ENCODE peak calls at places on chromosomes 13 and 19, in seven cellular contexts. N is CD8-positive, alpha-beta T cell; G is HCT116; H is IMR-90; W is foreskin keratinocyte; I is pancreas; R is lower lobe of right lung. O is an unnamed sample.

GRCh38 chr13:29429496-29429895 is 166.0 kb downstream of the SLC7A1 start:
- DNase-seq in N (no peak), G (no peak), H (no peak), W (no peak), I (no peak), R (no peak), O (no peak)

GRCh38 chr19:2602391-2603181 is 99.9 kb downstream of the GNG7 start:
- DNase-seq in N (no peak), G (no peak), H (peak), W (peak), I (peak), R (peak), O (peak)

GRCh38 chr13:38628554-38628953 is 58.3 kb upstream of the FREM2 start:
- DNase-seq in N (no peak), G (no peak), H (no peak), W (no peak), I (no peak), R (no peak), O (no peak)

GRCh38 chr13:20489185-20489820 is 36.4 kb downstream of the CRYL1 start:
- DNase-seq in N (peak), G (peak), H (peak), W (no peak), I (no peak), R (no peak), O (peak)

GRCh38 chr19:10152100-10152499 is 32.4 kb upstream of the EIF3G start:
- DNase-seq in N (no peak), G (no peak), H (no peak), W (peak), I (no peak), R (no peak), O (no peak)

GRCh38 chr13:32191452-32191998 is 123.6 kb downstream of the ZAR1L start:
- DNase-seq in N (no peak), G (no peak), H (no peak), W (no peak), I (no peak), R (no peak), O (no peak)

GRCh38 chr19:46599716-46600392 is 1.3 kb upstream of the CALM3 start:
- DNase-seq in N (no peak), G (no peak), H (no peak), W (peak), I (no peak), R (no peak), O (no peak)

GRCh38 chr19:55041627-55042343 is 3.7 kb upstream of the GP6 start:
- DNase-seq in N (no peak), G (no peak), H (no peak), W (no peak), I (no peak), R (no peak), O (no peak)

GRCh38 chr13:51342706-51343105 is 3.2 kb downstream of the SERPINE3 start:
- DNase-seq in N (no peak), G (no peak), H (peak), W (peak), I (no peak), R (no peak), O (no peak)

GRCh38 chr19:51359294-51359693 is 6.9 kb downstream of the ETFB start:
- DNase-seq in N (no peak), G (no peak), H (peak), W (peak), I (no peak), R (no peak), O (peak)

GRCh38 chr13:34911159-34911558 is 30.9 kb upstream of the NBEA start:
- DNase-seq in N (no peak), G (no peak), H (no peak), W (no peak), I (no peak), R (no peak), O (no peak)

GRCh38 chr19:13190781-13191540 is 40.8 kb downstream of the IER2 start:
- DNase-seq in N (no peak), G (no peak), H (no peak), W (no peak), I (no peak), R (no peak), O (no peak)

GRCh38 chr19:610801-611505 is 21.3 kb downstream of the HCN2 start:
- DNase-seq in N (peak), G (no peak), H (peak), W (no peak), I (peak), R (no peak), O (no peak)

GRCh38 chr19:17687141-17687856 is 855 bp downstream of the UNC13A start:
- DNase-seq in N (no peak), G (no peak), H (no peak), W (no peak), I (no peak), R (no peak), O (no peak)

GRCh38 chr19:44637390-44637764 is 6.3 kb upstream of the PVR start:
- DNase-seq in N (no peak), G (no peak), H (no peak), W (no peak), I (no peak), R (no peak), O (no peak)

GRCh38 chr13:56861472-56861871 is 279.2 kb upstream of the PRR20A start:
- DNase-seq in N (no peak), G (no peak), H (no peak), W (peak), I (no peak), R (no peak), O (no peak)

GRCh38 chr19:38061294-38061693 is 154.3 kb downstream of the SIPA1L3 start:
- DNase-seq in N (no peak), G (no peak), H (peak), W (peak), I (no peak), R (no peak), O (peak)

GRCh38 chr13:23928985-23929384 is 31.7 kb upstream of the C1QTNF9B start:
- DNase-seq in N (no peak), G (no peak), H (peak), W (peak), I (no peak), R (no peak), O (peak)

GRCh38 chr19:48398329-48399235 is 5.1 kb downstream of the GRIN2D start:
- DNase-seq in N (peak), G (peak), H (peak), W (peak), I (peak), R (peak), O (peak)

GRCh38 chr19:48608798-48609263 is 2.3 kb downstream of the SPACA4 start:
- DNase-seq in N (peak), G (peak), H (no peak), W (no peak), I (no peak), R (no peak), O (peak)

GRCh38 chr19:48636859-48637448 is at the start of gene DBP:
- DNase-seq in N (no peak), G (no peak), H (no peak), W (no peak), I (peak), R (peak), O (no peak)

GRCh38 chr13:40565282-40566148 is 100.9 kb downstream of the FOXO1 start:
- DNase-seq in N (no peak), G (no peak), H (no peak), W (peak), I (no peak), R (no peak), O (no peak)

GRCh38 chr13:90105276-90105675 is 1242.2 kb upstream of the MIR17HG start:
- DNase-seq in N (no peak), G (no peak), H (no peak), W (peak), I (no peak), R (no peak), O (peak)

GRCh38 chr13:51935326-51936171 is 73.8 kb downstream of the CCDC70 start:
- DNase-seq in N (no peak), G (peak), H (no peak), W (no peak), I (no peak), R (no peak), O (peak)

GRCh38 chr13:102333320-102334181 is 68.3 kb downstream of the FGF14 start:
- DNase-seq in N (no peak), G (no peak), H (no peak), W (no peak), I (no peak), R (no peak), O (no peak)

GRCh38 chr13:98478134-98479129 is 98.5 kb downstream of the STK24 start:
- DNase-seq in N (peak), G (no peak), H (peak), W (no peak), I (no peak), R (no peak), O (no peak)

GRCh38 chr13:98476106-98476505 is 100.8 kb downstream of the STK24 start:
- DNase-seq in N (peak), G (no peak), H (no peak), W (no peak), I (no peak), R (no peak), O (no peak)

GRCh38 chr13:98475521-98475920 is 101.4 kb downstream of the STK24 start:
- DNase-seq in N (no peak), G (no peak), H (no peak), W (no peak), I (no peak), R (peak), O (no peak)

GRCh38 chr13:98474761-98475160 is 102.1 kb downstream of the STK24 start:
- DNase-seq in N (no peak), G (no peak), H (no peak), W (no peak), I (no peak), R (no peak), O (no peak)

GRCh38 chr13:98476538-98476966 is 100.4 kb downstream of the STK24 start:
- DNase-seq in N (peak), G (peak), H (peak), W (peak), I (peak), R (peak), O (peak)
- H3K27ac ChIP-seq in N (peak), G (peak), H (peak), W (peak), I (peak), R (peak), O (peak)

GRCh38 chr13:27024062-27024461 is 147.5 kb downstream of the USP12 start:
- DNase-seq in N (no peak), G (no peak), H (no peak), W (no peak), I (no peak), R (no peak), O (no peak)

GRCh38 chr13:27024781-27025492 is 146.7 kb downstream of the USP12 start:
- DNase-seq in N (no peak), G (no peak), H (no peak), W (no peak), I (no peak), R (no peak), O (no peak)

GRCh38 chr13:27027086-27027667 is 144.4 kb downstream of the USP12 start:
- DNase-seq in N (no peak), G (no peak), H (no peak), W (no peak), I (no peak), R (no peak), O (no peak)

GRCh38 chr13:27026396-27026795 is 145.2 kb downstream of the USP12 start:
- DNase-seq in N (no peak), G (no peak), H (no peak), W (no peak), I (no peak), R (no peak), O (no peak)

GRCh38 chr13:27028683-27029480 is 142.7 kb downstream of the USP12 start:
- DNase-seq in N (no peak), G (no peak), H (no peak), W (no peak), I (no peak), R (no peak), O (no peak)
- TF ChIP-seq CTCF in N (no peak), G (no peak), H (no peak), W (no peak), I (no peak), R (no peak), O (no peak)

DNA sequence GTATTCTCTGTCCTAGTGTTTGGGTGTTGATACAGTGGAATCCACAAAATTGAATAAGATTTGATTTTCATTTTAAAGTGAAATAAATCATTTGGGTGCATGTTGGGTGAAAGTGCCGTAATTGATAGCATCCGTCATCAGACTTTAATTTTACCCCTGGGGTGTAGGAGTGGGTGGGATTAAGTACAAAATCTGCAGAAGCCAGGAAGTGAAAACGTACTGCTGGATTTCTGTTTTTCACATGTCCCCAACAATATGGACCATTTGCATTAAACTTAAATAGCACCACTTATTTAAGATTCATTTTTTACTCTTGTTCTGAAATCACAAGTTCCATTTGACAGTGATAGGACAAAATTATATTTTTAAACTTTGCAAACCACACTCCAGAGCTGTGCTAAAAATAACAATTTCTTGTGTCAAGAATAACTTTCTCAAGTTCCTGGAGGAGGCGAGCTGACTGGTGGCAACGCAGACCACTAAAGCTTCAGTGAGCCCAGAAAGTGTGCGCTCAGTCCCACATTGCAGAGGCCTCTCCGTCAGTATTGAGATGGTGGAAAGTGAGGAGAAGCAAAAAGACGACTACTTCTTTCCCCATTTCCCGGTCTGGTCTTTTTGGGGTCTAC is 71.3 kb downstream of the ARHGEF7 start:
- DNase-seq in N (no peak), G (no peak), H (no peak), W (no peak), I (no peak), R (no peak), O (no peak)
- H3K27ac ChIP-seq in N (no peak), G (no peak), H (no peak), W (no peak), I (no peak), R (no peak), O (no peak)

GRCh38 chr19:35226748-35227147 is 1.8 kb downstream of the FAM187B start:
- DNase-seq in N (peak), G (no peak), H (no peak), W (no peak), I (no peak), R (no peak), O (no peak)

GRCh38 chr19:35223084-35223790 is 5.3 kb downstream of the FAM187B start:
- DNase-seq in N (no peak), G (no peak), H (no peak), W (no peak), I (no peak), R (no peak), O (no peak)

GRCh38 chr19:35223856-35224505 is 4.6 kb downstream of the FAM187B start:
- DNase-seq in N (no peak), G (no peak), H (no peak), W (peak), I (no peak), R (no peak), O (no peak)

GRCh38 chr19:35225951-35226350 is 2.6 kb downstream of the FAM187B start:
- DNase-seq in N (peak), G (no peak), H (no peak), W (no peak), I (no peak), R (no peak), O (no peak)

DNA sequence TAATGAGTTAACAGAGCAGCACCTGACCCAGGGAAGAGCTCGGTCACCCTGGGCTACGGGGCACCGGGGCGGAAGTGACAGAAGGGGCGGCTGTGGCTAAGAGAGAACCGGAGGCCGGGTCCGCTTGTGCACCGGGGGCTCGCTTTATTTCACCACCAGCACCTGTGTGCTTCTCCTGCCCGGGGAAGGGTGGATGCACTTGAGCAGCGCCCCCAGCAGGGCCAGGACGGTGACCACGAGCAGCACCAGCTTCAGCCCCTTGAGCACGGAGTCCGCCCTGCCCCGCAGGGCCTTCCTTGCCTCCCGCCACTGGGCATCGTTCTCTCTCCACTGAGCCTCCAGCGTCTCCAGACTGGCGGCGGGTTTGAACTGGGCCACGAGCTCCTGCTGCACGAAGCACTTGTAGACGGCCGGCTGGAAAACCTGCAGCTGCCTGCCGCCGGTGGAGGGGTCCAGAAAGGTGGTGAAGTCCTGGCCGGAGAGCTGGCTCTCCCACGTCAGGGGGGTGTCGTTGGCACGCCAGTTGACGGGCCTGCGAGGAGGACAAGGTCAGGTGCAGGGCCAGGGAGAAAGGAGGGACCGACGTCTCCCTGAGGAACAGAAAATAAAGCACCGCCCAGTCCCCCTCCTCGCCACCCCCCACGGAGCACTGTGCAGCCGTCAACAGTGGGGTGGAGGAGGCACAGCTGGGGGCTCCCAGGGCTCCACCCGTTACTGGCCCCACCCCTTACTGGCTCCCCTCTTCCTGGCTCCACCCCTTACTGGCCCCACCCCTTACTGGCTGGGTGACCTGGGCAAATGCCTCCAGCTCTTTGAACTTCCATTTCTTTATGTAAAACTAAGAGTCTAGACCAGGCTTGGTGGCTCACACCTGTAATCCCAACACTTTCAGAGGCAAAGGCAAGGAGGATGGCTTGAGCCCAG is 3.6 kb downstream of the FAM187B start:
- DNase-seq in N (peak), G (no peak), H (no peak), W (no peak), I (peak), R (peak), O (no peak)
- TF ChIP-seq CTCF in N (no peak), G (no peak), H (no peak), W (no peak), I (no peak), R (no peak), O (no peak)

DNA sequence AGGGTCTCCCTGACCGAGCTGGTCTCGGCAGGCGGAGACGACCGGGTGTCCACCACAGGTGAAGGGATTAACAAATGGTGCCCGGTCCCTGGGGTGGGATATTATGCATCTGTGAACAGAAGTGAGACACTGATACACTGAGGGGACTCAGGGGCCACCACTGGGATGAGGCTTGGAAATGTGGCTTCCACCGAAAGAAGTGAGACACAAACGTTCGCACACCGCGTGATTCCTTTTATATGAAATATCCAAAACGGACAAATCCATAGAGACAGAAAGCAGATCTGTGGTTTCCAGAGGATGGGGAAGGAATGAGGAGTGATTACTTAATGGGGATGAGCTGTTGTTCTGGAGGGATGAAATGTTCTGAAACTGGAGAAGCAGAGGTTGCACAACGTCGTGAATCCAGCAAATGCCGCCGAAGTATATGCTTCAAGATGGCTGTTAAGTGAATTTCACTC is 47.5 kb downstream of the C13orf46 start:
- DNase-seq in N (no peak), G (no peak), H (peak), W (no peak), I (no peak), R (no peak), O (no peak)
- H3K27ac ChIP-seq in N (no peak), G (no peak), H (no peak), W (no peak), I (no peak), R (no peak), O (no peak)

GRCh38 chr13:60260440-60260839 is 96.7 kb upstream of the DIAPH3 start:
- DNase-seq in N (no peak), G (no peak), H (no peak), W (no peak), I (no peak), R (no peak), O (no peak)
- TF ChIP-seq CTCF in N (no peak), G (no peak), H (no peak), W (no peak), I (no peak), R (no peak), O (no peak)

DNA sequence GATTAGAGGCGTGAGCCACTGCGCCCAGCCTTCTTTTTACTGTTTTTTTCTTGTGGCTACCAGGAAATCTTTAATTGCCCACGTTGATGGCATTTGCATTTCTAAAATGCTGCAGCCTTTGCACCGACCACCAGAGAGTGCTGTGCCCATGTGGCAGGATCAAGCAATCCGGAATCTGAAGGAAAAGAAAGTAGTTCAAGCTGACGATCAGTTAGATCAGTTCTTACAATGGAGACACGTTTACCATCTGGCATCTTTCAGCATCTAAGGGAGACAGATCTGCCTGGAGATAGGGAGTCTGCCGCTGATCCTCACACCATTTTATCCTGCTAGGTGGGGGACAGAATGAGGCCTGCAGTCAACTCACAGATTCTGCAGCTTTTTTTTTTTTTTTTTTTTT is 19.9 kb downstream of the TINCR start:
- DNase-seq in N (no peak), G (no peak), H (peak), W (peak), I (no peak), R (no peak), O (peak)
- H3K27ac ChIP-seq in N (no peak), G (no peak), H (no peak), W (no peak), I (no peak), R (no peak), O (no peak)